ENCODE peak calls at places on chromosomes 6 and 20, in eight cellular contexts. F, W, Z, T, I, N, L and O are unnamed samples.

GRCh38 chr6:104788400-104788799 is 71.3 kb downstream of the HACE1 start:
- DNase-seq in F (no peak), W (no peak), Z (no peak), T (no peak), I (no peak), N (no peak), L (no peak), O (no peak)

GRCh38 chr6:163419413-163420314 is 5.1 kb downstream of the QKI start:
- DNase-seq in F (no peak), W (no peak), Z (peak), T (peak), I (no peak), N (peak), L (no peak), O (no peak)

GRCh38 chr20:57804470-57805250 is 94.8 kb upstream of the PMEPA1 start:
- DNase-seq in F (no peak), W (no peak), Z (no peak), T (no peak), I (no peak), N (no peak), L (no peak), O (no peak)

GRCh38 chr6:134446228-134446848 is 128.4 kb upstream of the SGK1 start:
- DNase-seq in F (peak), W (no peak), Z (peak), T (peak), I (no peak), N (no peak), L (no peak), O (no peak)

GRCh38 chr6:1089860-1090259 is 222.0 kb upstream of the FOXQ1 start:
- DNase-seq in F (no peak), W (no peak), Z (no peak), T (no peak), I (no peak), N (no peak), L (no peak), O (no peak)

GRCh38 chr6:139334791-139335446 is 39.5 kb downstream of the CITED2 start:
- DNase-seq in F (no peak), W (no peak), Z (peak), T (peak), I (no peak), N (peak), L (no peak), O (no peak)

GRCh38 chr6:112235956-112236355 is 18.4 kb downstream of the LAMA4 start:
- DNase-seq in F (no peak), W (no peak), Z (peak), T (peak), I (no peak), N (peak), L (peak), O (no peak)

GRCh38 chr20:47784599-47785320 is 521 bp downstream of the SULF2 start:
- DNase-seq in F (no peak), W (peak), Z (peak), T (no peak), I (peak), N (peak), L (no peak), O (peak)

GRCh38 chr6:126210398-126211075 is 129.4 kb upstream of the CENPW start:
- DNase-seq in F (no peak), W (no peak), Z (peak), T (peak), I (no peak), N (no peak), L (no peak), O (peak)

GRCh38 chr6:33988121-33989015 is 157.5 kb downstream of the GRM4 start:
- DNase-seq in F (peak), W (peak), Z (no peak), T (no peak), I (no peak), N (no peak), L (no peak), O (no peak)

GRCh38 chr20:11822116-11822794 is 95.4 kb upstream of the BTBD3 start:
- DNase-seq in F (no peak), W (no peak), Z (peak), T (no peak), I (no peak), N (no peak), L (no peak), O (no peak)

GRCh38 chr6:107495196-107495643 is 5.3 kb downstream of the SOBP start:
- DNase-seq in F (no peak), W (no peak), Z (no peak), T (peak), I (peak), N (no peak), L (no peak), O (no peak)

GRCh38 chr6:109595998-109596397 is 95.0 kb downstream of the AK9 start:
- DNase-seq in F (no peak), W (no peak), Z (peak), T (peak), I (no peak), N (peak), L (no peak), O (peak)

GRCh38 chr6:103675807-103676406 is 1183.8 kb downstream of the HACE1 start:
- DNase-seq in F (no peak), W (no peak), Z (no peak), T (no peak), I (no peak), N (peak), L (no peak), O (no peak)

GRCh38 chr6:31968326-31968725 is 3.6 kb downstream of the DXO start:
- DNase-seq in F (no peak), W (no peak), Z (no peak), T (no peak), I (no peak), N (no peak), L (no peak), O (no peak)

GRCh38 chr6:141347906-141348492 is 784.7 kb upstream of the GJE1 start:
- DNase-seq in F (no peak), W (no peak), Z (no peak), T (no peak), I (no peak), N (no peak), L (no peak), O (no peak)

GRCh38 chr6:134589512-134589911 is 271.6 kb upstream of the SGK1 start:
- DNase-seq in F (no peak), W (no peak), Z (peak), T (peak), I (no peak), N (peak), L (no peak), O (no peak)

GRCh38 chr6:20873425-20874190 is 339.4 kb downstream of the CDKAL1 start:
- DNase-seq in F (no peak), W (no peak), Z (peak), T (peak), I (no peak), N (peak), L (no peak), O (peak)

GRCh38 chr6:11202513-11203305 is 29.8 kb downstream of the NEDD9 start:
- DNase-seq in F (peak), W (peak), Z (no peak), T (no peak), I (no peak), N (no peak), L (no peak), O (peak)

GRCh38 chr20:36786663-36787062 is 13.1 kb upstream of the DSN1 start:
- DNase-seq in F (no peak), W (no peak), Z (no peak), T (no peak), I (no peak), N (no peak), L (no peak), O (no peak)

GRCh38 chr6:6600865-6601264 is 12.3 kb downstream of the LY86 start:
- DNase-seq in F (no peak), W (no peak), Z (no peak), T (no peak), I (no peak), N (no peak), L (no peak), O (no peak)

GRCh38 chr6:121608270-121608669 is 172.8 kb downstream of the GJA1 start:
- DNase-seq in F (no peak), W (no peak), Z (peak), T (peak), I (no peak), N (no peak), L (no peak), O (no peak)

GRCh38 chr6:44332585-44332984 is 9.9 kb upstream of the SPATS1 start:
- DNase-seq in F (no peak), W (no peak), Z (no peak), T (no peak), I (no peak), N (no peak), L (no peak), O (no peak)

GRCh38 chr20:34390769-34391447 is 27.8 kb downstream of the ITCH start:
- DNase-seq in F (no peak), W (no peak), Z (peak), T (peak), I (peak), N (peak), L (peak), O (peak)

GRCh38 chr6:148926478-148926877 is 179.6 kb downstream of the UST start:
- DNase-seq in F (no peak), W (no peak), Z (no peak), T (no peak), I (no peak), N (peak), L (no peak), O (no peak)

GRCh38 chr6:108665495-108666196 is 104.9 kb downstream of the FOXO3 start:
- DNase-seq in F (no peak), W (no peak), Z (no peak), T (no peak), I (no peak), N (no peak), L (no peak), O (no peak)

GRCh38 chr6:145898376-145898775 is 65.8 kb downstream of the SHPRH start:
- DNase-seq in F (no peak), W (no peak), Z (no peak), T (peak), I (no peak), N (peak), L (no peak), O (peak)

GRCh38 chr20:61917459-61917858 is 148.2 kb downstream of the TAF4 start:
- DNase-seq in F (no peak), W (no peak), Z (no peak), T (no peak), I (no peak), N (no peak), L (no peak), O (no peak)

GRCh38 chr6:37838209-37838921 is 18.8 kb downstream of the ZFAND3 start:
- DNase-seq in F (no peak), W (no peak), Z (peak), T (peak), I (no peak), N (peak), L (no peak), O (no peak)